ENCODE peak calls at places on chromosomes 16 and 17, in ten cellular contexts. B, R, J, M, L, P, H, F, Y and E are unnamed samples.

GRCh38 chr16:22023505-22023904 is 15.6 kb downstream of the MOSMO start:
- DNase-seq in B (no peak), R (no peak), J (no peak), M (no peak), L (no peak), P (no peak), H (no peak), F (no peak), Y (no peak), E (no peak)

GRCh38 chr17:46962374-46962790 is 16.7 kb downstream of the RPRML start:
- DNase-seq in B (no peak), R (no peak), J (peak; percentile 76), M (no peak), L (no peak), P (no peak), H (no peak), F (no peak), Y (no peak), E (no peak)

GRCh38 chr17:13833921-13834320 is 232.2 kb upstream of the HS3ST3A1 start:
- DNase-seq in B (no peak), R (no peak), J (no peak), M (no peak), L (no peak), P (no peak), H (no peak), F (no peak), Y (no peak), E (no peak)

GRCh38 chr17:633641-634091 is 81.0 kb downstream of the VPS53 start:
- DNase-seq in B (peak; percentile 40), R (no peak), J (no peak), M (no peak), L (no peak), P (no peak), H (no peak), F (no peak), Y (peak; percentile 22), E (no peak)

GRCh38 chr17:46013502-46014165 is 14.6 kb downstream of the STH start:
- DNase-seq in B (no peak), R (no peak), J (peak; percentile 31), M (no peak), L (no peak), P (no peak), H (no peak), F (no peak), Y (no peak), E (no peak)

GRCh38 chr17:42472709-42473521 is 14.2 kb downstream of the ATP6V0A1 start:
- DNase-seq in B (no peak), R (no peak), J (peak; percentile 94), M (no peak), L (no peak), P (no peak), H (no peak), F (no peak), Y (no peak), E (no peak)

GRCh38 chr16:58422809-58423208 is 30.5 kb downstream of the GINS3 start:
- DNase-seq in B (no peak), R (no peak), J (no peak), M (peak; percentile 38), L (no peak), P (no peak), H (no peak), F (no peak), Y (no peak), E (no peak)

GRCh38 chr16:69382421-69382820 is 3.4 kb downstream of the TERF2 start:
- DNase-seq in B (no peak), R (no peak), J (no peak), M (no peak), L (no peak), P (no peak), H (no peak), F (no peak), Y (no peak), E (no peak)

GRCh38 chr17:45702666-45703266 is 81.4 kb upstream of the CRHR1 start:
- DNase-seq in B (no peak), R (peak; percentile 44), J (no peak), M (no peak), L (no peak), P (no peak), H (no peak), F (no peak), Y (no peak), E (no peak)